ENCODE peak calls at places on chromosomes 6 and 20, in six cellular contexts. G is neural crest cell; Y is natural killer cell treated with Interleukin-12 subunit alpha and Interleukin-12 subunit beta and Interleukin-15 and Interleukin-18, amount 100 ng/mL, for 72 hours; X is HTR-8/SVneo; L is IMR-90; S is stimulated activated naive B cell treated with anti-CD40 and anti-IgM and Interleukin-4, amounts not matched to agents 10 μg/mL and 1 μg/mL and 100 μg/mL, for 72 hours. F is an unnamed sample.

GRCh38 chr6:111597687-111598086 is 8.0 kb downstream of the TRAF3IP2 start:
- DNase-seq in G (no peak), Y (no peak), X (no peak), L (no peak), S (no peak), F (no peak)

GRCh38 chr20:10761232-10761631 is 87.4 kb upstream of the JAG1 start:
- DNase-seq in G (no peak), Y (no peak), X (no peak), L (peak), S (no peak), F (no peak)

GRCh38 chr6:67870321-67870720 is 764.8 kb upstream of the ADGRB3 start:
- DNase-seq in G (no peak), Y (no peak), X (no peak), L (no peak), S (no peak), F (no peak)

GRCh38 chr6:33633462-33634158 is 12.5 kb downstream of the ITPR3 start:
- DNase-seq in G (no peak), Y (peak), X (peak), L (peak), S (peak), F (peak)

GRCh38 chr6:108598316-108598863 is 37.7 kb downstream of the FOXO3 start:
- DNase-seq in G (no peak), Y (peak), X (no peak), L (peak), S (peak), F (no peak)

GRCh38 chr6:44024597-44025219 is 102.5 kb downstream of the MRPL14 start:
- DNase-seq in G (no peak), Y (no peak), X (no peak), L (no peak), S (no peak), F (no peak)

GRCh38 chr20:29740951-29741593 is 1516.4 kb upstream of the DEFB115 start:
- DNase-seq in G (no peak), Y (no peak), X (no peak), L (no peak), S (no peak), F (no peak)

GRCh38 chr6:45472383-45472782 is 94.6 kb upstream of the SUPT3H start:
- DNase-seq in G (no peak), Y (no peak), X (no peak), L (peak), S (no peak), F (peak)

GRCh38 chr20:38722708-38723068 is 1.6 kb upstream of the SLC32A1 start:
- DNase-seq in G (no peak), Y (no peak), X (no peak), L (no peak), S (no peak), F (no peak)

GRCh38 chr6:163406320-163406719 is 8.2 kb upstream of the QKI start:
- DNase-seq in G (no peak), Y (no peak), X (no peak), L (no peak), S (no peak), F (no peak)

GRCh38 chr20:43751167-43752050 is 24.6 kb upstream of the GTSF1L start:
- DNase-seq in G (no peak), Y (peak), X (peak), L (peak), S (peak), F (no peak)

F was measured in mucosa of gallbladder.